ENCODE peak calls at places on chromosome 19, in five cellular contexts. I, K, T, X and B are unnamed samples.

GRCh38 chr19:41930926-41931592 is 2.8 kb upstream of the ERFL start:
- DNase-seq in I (no peak), K (no peak), T (no peak), X (no peak), B (no peak)

GRCh38 chr19:11659612-11660011 is 62.3 kb downstream of the ZNF627 start:
- DNase-seq in I (no peak), K (no peak), T (no peak), X (no peak), B (peak)

GRCh38 chr19:6610934-6611370 is 20.0 kb upstream of the CD70 start:
- DNase-seq in I (no peak), K (peak), T (peak), X (peak), B (peak)

GRCh38 chr19:11418518-11419506 is at the start of gene RGL3:
- DNase-seq in I (peak), K (no peak), T (no peak), X (no peak), B (peak)

GRCh38 chr19:18487576-18488402 is 34.1 kb downstream of the ELL start:
- DNase-seq in I (no peak), K (no peak), T (no peak), X (no peak), B (no peak)

GRCh38 chr19:5966215-5966614 is 11.7 kb downstream of the RANBP3 start:
- DNase-seq in I (no peak), K (no peak), T (no peak), X (no peak), B (no peak)

GRCh38 chr19:2358548-2359173 is 1.4 kb upstream of the TMPRSS9 start:
- DNase-seq in I (no peak), K (no peak), T (no peak), X (no peak), B (no peak)

GRCh38 chr19:1370579-1371361 is 12.9 kb upstream of the NDUFS7 start:
- DNase-seq in I (no peak), K (no peak), T (no peak), X (no peak), B (no peak)

GRCh38 chr19:17575871-17576757 is 20.7 kb downstream of the COLGALT1 start:
- DNase-seq in I (no peak), K (peak), T (no peak), X (no peak), B (no peak)

GRCh38 chr19:15216363-15216762 is 15.6 kb upstream of the NOTCH3 start:
- DNase-seq in I (no peak), K (no peak), T (no peak), X (no peak), B (peak)

GRCh38 chr19:55931936-55932386 is at the start of gene NLRP13:
- DNase-seq in I (no peak), K (no peak), T (no peak), X (no peak), B (no peak)

GRCh38 chr19:2949939-2950285 is 5.1 kb upstream of the ZNF77 start:
- DNase-seq in I (no peak), K (peak), T (no peak), X (no peak), B (peak)

GRCh38 chr19:9986787-9987281 is 23.5 kb downstream of the COL5A3 start:
- DNase-seq in I (no peak), K (no peak), T (no peak), X (peak), B (no peak)

GRCh38 chr19:33798701-33799111 is 2.0 kb downstream of the KCTD15 start:
- DNase-seq in I (no peak), K (no peak), T (no peak), X (no peak), B (no peak)

GRCh38 chr19:48780684-48781391 is 25.5 kb downstream of the FGF21 start:
- DNase-seq in I (no peak), K (peak), T (no peak), X (no peak), B (no peak)

GRCh38 chr19:33047422-33047821 is 17.3 kb downstream of the RHPN2 start:
- DNase-seq in I (no peak), K (peak), T (no peak), X (no peak), B (peak)